ENCODE peak calls at places on chromosomes 5 and 9, in five cellular contexts. Z is A549, J is neural progenitor cell, N is upper lobe of right lung, F is neuronal stem cell. B is an unnamed sample.

GRCh38 chr5:58751222-58751621 is 168.3 kb downstream of the RAB3C start:
- DNase-seq in Z (peak; percentile 13), J (no peak), N (no peak), F (no peak), B (no peak)

GRCh38 chr9:29555452-29555851 is 1982.2 kb upstream of the C9orf72 start:
- DNase-seq in Z (no peak), N (no peak), J (no peak), F (no peak), B (no peak)

GRCh38 chr9:26502311-26502710 is 390.3 kb downstream of the CAAP1 start:
- DNase-seq in Z (no peak), N (no peak), F (no peak), J (peak; percentile 65), B (no peak)

GRCh38 chr5:54883374-54884194 is 101.8 kb downstream of the ESM1 start:
- DNase-seq in Z (no peak), F (peak; percentile 40), N (peak; percentile 69), J (peak; percentile 74), B (peak; percentile 47)

GRCh38 chr9:131013771-131014676 is 5.0 kb downstream of the LAMC3 start:
- DNase-seq in J (no peak), F (no peak), Z (no peak), N (no peak), B (peak; percentile 61)

GRCh38 chr9:131804826-131805225 is 65.0 kb upstream of the RAPGEF1 start:
- DNase-seq in Z (no peak), N (no peak), J (no peak), F (no peak), B (no peak)

GRCh38 chr9:14793389-14793788 is 70.9 kb upstream of the CER1 start:
- DNase-seq in J (no peak), F (no peak), Z (no peak), N (no peak), B (no peak)

GRCh38 chr5:74093501-74093993 is 467.6 kb downstream of the ARHGEF28 start:
- DNase-seq in F (no peak), Z (no peak), N (no peak), J (no peak), B (no peak)

GRCh38 chr5:141604318-141604717 is 14.5 kb downstream of the DIAPH1 start:
- DNase-seq in J (peak; percentile 17), F (no peak), N (no peak), Z (peak; percentile 92), B (peak; percentile 74)

GRCh38 chr5:94241288-94241651 is 377.1 kb downstream of the KIAA0825 start:
- DNase-seq in Z (no peak), F (no peak), J (no peak), N (no peak), B (no peak)

GRCh38 chr9:117782931-117783788 is 79.0 kb downstream of the TLR4 start:
- DNase-seq in F (peak; percentile 64), J (peak; percentile 81), N (peak; percentile 70), Z (peak; percentile 55), B (peak; percentile 79)

GRCh38 chr5:176677209-176677931 is 30.1 kb downstream of the TSPAN17 start:
- DNase-seq in N (no peak), F (no peak), Z (no peak), J (no peak), B (no peak)

GRCh38 chr9:111548623-111549022 is 23.6 kb downstream of the ZNF483 start:
- DNase-seq in F (no peak), J (no peak), N (no peak), Z (no peak), B (no peak)
- H3K9me3 ChIP-seq in F (peaks cover 91% of the 10 kb centered on the region), J (peaks cover 55% of the 10 kb centered on the region), N (peaks cover 93% of the 10 kb centered on the region), Z (peaks cover 92% of the 10 kb centered on the region), B (peaks cover 65% of the 10 kb centered on the region)

GRCh38 chr5:61423487-61424157 is 91.6 kb downstream of the ZSWIM6 start:
- DNase-seq in F (no peak), N (no peak), J (peak; percentile 23), Z (no peak), B (no peak)
- H3K4me3 ChIP-seq in F (no peak overlapping the region), N (no peak overlapping the region), J (no peak overlapping the region), Z (no peak overlapping the region), B (peak overlapping the region; percentile 36)

DNA sequence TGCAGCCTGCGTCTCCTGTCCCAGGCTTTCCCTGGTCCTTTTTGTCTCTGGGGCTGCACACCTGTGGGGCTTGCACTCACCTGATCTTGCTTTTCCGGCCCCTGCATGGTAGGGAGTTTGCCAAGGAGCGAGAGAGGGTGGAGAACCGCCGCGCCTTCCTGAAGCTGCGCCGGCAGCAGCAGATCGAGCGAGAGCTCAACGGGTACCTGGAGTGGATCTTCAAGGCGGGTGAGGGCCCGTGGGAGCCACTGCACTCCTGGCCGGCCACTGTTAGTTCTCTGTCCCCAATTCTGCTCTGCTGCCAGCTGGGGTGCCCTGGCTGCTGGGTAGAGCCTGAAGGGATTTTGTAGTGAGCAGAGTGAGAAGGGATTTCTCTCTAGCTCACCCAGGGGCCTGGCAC is 78.0 kb downstream of the CACNA1B start:
- DNase-seq in F (no peak), N (no peak), Z (no peak), J (no peak), B (no peak)
- H3K9me3 ChIP-seq in F (no peaks in the 10 kb centered on the region), N (no peaks in the 10 kb centered on the region), Z (no peaks in the 10 kb centered on the region), J (no peaks in the 10 kb centered on the region), B (no peaks in the 10 kb centered on the region)

GRCh38 chr5:149172709-149173505 is 31.6 kb downstream of the ABLIM3 start:
- DNase-seq in Z (no peak), J (no peak), F (no peak), N (no peak), B (no peak)
- H3K4me3 ChIP-seq in Z (no peak overlapping the region), J (no peak overlapping the region), F (no peak overlapping the region), N (no peak overlapping the region), B (no peak overlapping the region)

DNA sequence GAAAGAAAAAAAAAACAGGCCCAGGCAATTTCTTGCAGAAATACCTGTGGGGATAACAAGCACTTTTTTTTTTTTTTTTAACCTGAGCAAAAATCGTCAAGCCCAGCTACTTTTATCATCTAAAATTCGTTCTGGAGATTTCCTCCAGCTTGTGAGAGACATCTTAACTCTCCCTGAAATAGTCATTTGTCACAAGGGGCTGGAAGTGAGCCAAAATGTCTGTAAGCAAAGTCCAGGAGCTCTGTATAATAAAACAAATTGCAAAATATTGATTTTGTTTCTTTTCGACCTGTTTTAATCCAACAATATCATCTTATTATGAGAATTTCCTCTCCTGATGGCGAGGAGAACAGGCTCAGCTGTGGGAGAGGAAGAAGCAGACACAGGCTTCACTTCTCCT is 168.4 kb downstream of the TTLL11 start:
- DNase-seq in F (no peak), N (no peak), J (no peak), Z (no peak), B (no peak)
- H3K9me3 ChIP-seq in F (no peaks in the 10 kb centered on the region), N (no peaks in the 10 kb centered on the region), J (no peaks in the 10 kb centered on the region), Z (no peaks in the 10 kb centered on the region), B (no peaks in the 10 kb centered on the region)